ENCODE peak calls at places on chromosomes 5 and 9, in eight cellular contexts. One of them, this sample, is unnamed.

GRCh38 chr5:101390317-101390908 is 487.3 kb upstream of the ST8SIA4 start:
- DNase-seq in mesenchymal stem cell: peak; percentile 67
- DNase-seq in MM.1S: peak; percentile 49
- DNase-seq in fibroblast of lung: peak; percentile 74
- DNase-seq in GM23248: peak; percentile 73
- DNase-seq in trophoblast cell: peak; percentile 92
- DNase-seq in HCT116: peak; percentile 57
- DNase-seq in DND-41: peak; percentile 30
- DNase-seq in this sample: no peak

GRCh38 chr9:109143881-109144562 is 23.0 kb downstream of the FRRS1L start:
- DNase-seq in GM23248: peak; percentile 50
- DNase-seq in mesenchymal stem cell: peak; percentile 28
- DNase-seq in trophoblast cell: peak; percentile 50
- DNase-seq in HCT116: peak; percentile 60
- DNase-seq in MM.1S: peak; percentile 81
- DNase-seq in DND-41: peak; percentile 32
- DNase-seq in fibroblast of lung: peak; percentile 24
- DNase-seq in this sample: no peak

GRCh38 chr9:79572032-79572890 is 496 bp downstream of the TLE4 start:
- DNase-seq in MM.1S: peak; percentile 48
- DNase-seq in HCT116: no peak
- DNase-seq in DND-41: peak; percentile 24
- DNase-seq in mesenchymal stem cell: peak; percentile 70
- DNase-seq in fibroblast of lung: peak; percentile 33
- DNase-seq in GM23248: peak; percentile 89
- DNase-seq in trophoblast cell: peak; percentile 92
- DNase-seq in this sample: no peak

GRCh38 chr5:140235776-140236558 is 61.0 kb downstream of the CYSTM1 start:
- DNase-seq in DND-41: no peak
- DNase-seq in GM23248: no peak
- DNase-seq in trophoblast cell: peak; percentile 21
- DNase-seq in MM.1S: no peak
- DNase-seq in HCT116: no peak
- DNase-seq in fibroblast of lung: no peak
- DNase-seq in mesenchymal stem cell: no peak
- DNase-seq in this sample: peak; percentile 69

GRCh38 chr9:16335788-16336580 is 534.5 kb downstream of the BNC2 start:
- DNase-seq in mesenchymal stem cell: peak; percentile 95
- DNase-seq in MM.1S: peak; percentile 9
- DNase-seq in GM23248: peak; percentile 100
- DNase-seq in trophoblast cell: peak; percentile 57
- DNase-seq in fibroblast of lung: peak; percentile 99
- DNase-seq in HCT116: peak; percentile 22
- DNase-seq in DND-41: no peak
- DNase-seq in this sample: peak; percentile 77

GRCh38 chr5:110899566-110900412 is 161.0 kb downstream of the SLC25A46 start:
- DNase-seq in mesenchymal stem cell: peak; percentile 49
- DNase-seq in fibroblast of lung: peak; percentile 56
- DNase-seq in DND-41: no peak
- DNase-seq in MM.1S: no peak
- DNase-seq in HCT116: no peak
- DNase-seq in trophoblast cell: peak; percentile 21
- DNase-seq in GM23248: peak; percentile 30
- DNase-seq in this sample: peak; percentile 33

GRCh38 chr5:78610163-78610583 is 38.4 kb downstream of the LHFPL2 start:
- DNase-seq in DND-41: no peak
- DNase-seq in HCT116: no peak
- DNase-seq in trophoblast cell: no peak
- DNase-seq in mesenchymal stem cell: peak; percentile 70
- DNase-seq in GM23248: peak; percentile 86
- DNase-seq in MM.1S: no peak
- DNase-seq in fibroblast of lung: no peak
- DNase-seq in this sample: no peak

GRCh38 chr5:179819296-179820126 is 1.2 kb upstream of the SQSTM1 start:
- DNase-seq in mesenchymal stem cell: peak; percentile 88
- DNase-seq in MM.1S: peak; percentile 39
- DNase-seq in HCT116: no peak
- DNase-seq in GM23248: peak; percentile 81
- DNase-seq in DND-41: no peak
- DNase-seq in fibroblast of lung: peak; percentile 75
- DNase-seq in trophoblast cell: peak; percentile 94
- DNase-seq in this sample: no peak

GRCh38 chr5:12920527-12920926 is 1016.3 kb upstream of the CTNND2 start:
- DNase-seq in DND-41: no peak
- DNase-seq in mesenchymal stem cell: no peak
- DNase-seq in trophoblast cell: no peak
- DNase-seq in fibroblast of lung: no peak
- DNase-seq in GM23248: no peak
- DNase-seq in HCT116: no peak
- DNase-seq in MM.1S: no peak
- DNase-seq in this sample: no peak

GRCh38 chr9:79573697-79573976 is 1.9 kb downstream of the TLE4 start:
- DNase-seq in HCT116: no peak
- DNase-seq in mesenchymal stem cell: no peak
- DNase-seq in GM23248: no peak
- DNase-seq in trophoblast cell: no peak
- DNase-seq in MM.1S: no peak
- DNase-seq in fibroblast of lung: peak; percentile 6
- DNase-seq in DND-41: no peak
- DNase-seq in this sample: no peak

GRCh38 chr5:157900644-157901043 is 41.7 kb upstream of the CLINT1 start:
- DNase-seq in DND-41: peak; percentile 61
- DNase-seq in GM23248: no peak
- DNase-seq in trophoblast cell: no peak
- DNase-seq in mesenchymal stem cell: no peak
- DNase-seq in MM.1S: peak; percentile 77
- DNase-seq in HCT116: no peak
- DNase-seq in fibroblast of lung: no peak
- DNase-seq in this sample: no peak

GRCh38 chr9:94922098-94922607 is 195.7 kb downstream of the AOPEP start:
- DNase-seq in mesenchymal stem cell: peak; percentile 95
- DNase-seq in DND-41: no peak
- DNase-seq in GM23248: peak; percentile 95
- DNase-seq in MM.1S: no peak
- DNase-seq in trophoblast cell: peak; percentile 57
- DNase-seq in HCT116: no peak
- DNase-seq in fibroblast of lung: peak; percentile 90
- DNase-seq in this sample: no peak

GRCh38 chr9:94900222-94901018 is 173.9 kb downstream of the AOPEP start:
- DNase-seq in trophoblast cell: peak; percentile 18
- DNase-seq in DND-41: no peak
- DNase-seq in GM23248: peak; percentile 94
- DNase-seq in MM.1S: no peak
- DNase-seq in mesenchymal stem cell: peak; percentile 95
- DNase-seq in HCT116: no peak
- DNase-seq in fibroblast of lung: peak; percentile 99
- DNase-seq in this sample: no peak

GRCh38 chr5:164048527-164048926 is 543.1 kb downstream of the MAT2B start:
- DNase-seq in mesenchymal stem cell: peak; percentile 21
- DNase-seq in GM23248: no peak
- DNase-seq in HCT116: no peak
- DNase-seq in fibroblast of lung: peak; percentile 64
- DNase-seq in trophoblast cell: no peak
- DNase-seq in DND-41: no peak
- DNase-seq in MM.1S: no peak
- DNase-seq in this sample: no peak

GRCh38 chr9:137516144-137516917 is 33.9 kb downstream of the PNPLA7 start:
- DNase-seq in fibroblast of lung: no peak
- DNase-seq in MM.1S: no peak
- DNase-seq in GM23248: no peak
- DNase-seq in mesenchymal stem cell: no peak
- DNase-seq in DND-41: no peak
- DNase-seq in HCT116: no peak
- DNase-seq in trophoblast cell: no peak
- DNase-seq in this sample: no peak

GRCh38 chr5:8913522-8913921 is 632.4 kb downstream of the SEMA5A start:
- DNase-seq in GM23248: no peak
- DNase-seq in DND-41: peak; percentile 15
- DNase-seq in trophoblast cell: no peak
- DNase-seq in fibroblast of lung: no peak
- DNase-seq in MM.1S: peak; percentile 80
- DNase-seq in mesenchymal stem cell: no peak
- DNase-seq in HCT116: no peak
- DNase-seq in this sample: no peak

GRCh38 chr5:131671994-131672655 is 37.1 kb upstream of the RAPGEF6 start:
- DNase-seq in trophoblast cell: peak; percentile 49
- DNase-seq in GM23248: peak; percentile 87
- DNase-seq in mesenchymal stem cell: peak; percentile 90
- DNase-seq in MM.1S: no peak
- DNase-seq in fibroblast of lung: peak; percentile 97
- DNase-seq in HCT116: no peak
- DNase-seq in DND-41: no peak
- DNase-seq in this sample: no peak

GRCh38 chr5:132426525-132427138 is 57.1 kb downstream of the SLC22A5 start:
- DNase-seq in DND-41: peak; percentile 89
- DNase-seq in MM.1S: peak; percentile 81
- DNase-seq in GM23248: peak; percentile 97
- DNase-seq in trophoblast cell: peak; percentile 83
- DNase-seq in mesenchymal stem cell: peak; percentile 97
- DNase-seq in HCT116: no peak
- DNase-seq in fibroblast of lung: peak; percentile 90
- DNase-seq in this sample: peak; percentile 77

GRCh38 chr5:173629628-173630027 is 13.2 kb upstream of the BOD1 start:
- DNase-seq in HCT116: no peak
- DNase-seq in DND-41: no peak
- DNase-seq in mesenchymal stem cell: no peak
- DNase-seq in trophoblast cell: no peak
- DNase-seq in fibroblast of lung: no peak
- DNase-seq in GM23248: no peak
- DNase-seq in MM.1S: no peak
- DNase-seq in this sample: no peak

GRCh38 chr9:129108805-129109370 is 1.7 kb downstream of the CRAT start:
- DNase-seq in HCT116: no peak
- DNase-seq in GM23248: no peak
- DNase-seq in MM.1S: no peak
- DNase-seq in trophoblast cell: no peak
- DNase-seq in fibroblast of lung: no peak
- DNase-seq in mesenchymal stem cell: no peak
- DNase-seq in DND-41: no peak
- DNase-seq in this sample: no peak

DNA sequence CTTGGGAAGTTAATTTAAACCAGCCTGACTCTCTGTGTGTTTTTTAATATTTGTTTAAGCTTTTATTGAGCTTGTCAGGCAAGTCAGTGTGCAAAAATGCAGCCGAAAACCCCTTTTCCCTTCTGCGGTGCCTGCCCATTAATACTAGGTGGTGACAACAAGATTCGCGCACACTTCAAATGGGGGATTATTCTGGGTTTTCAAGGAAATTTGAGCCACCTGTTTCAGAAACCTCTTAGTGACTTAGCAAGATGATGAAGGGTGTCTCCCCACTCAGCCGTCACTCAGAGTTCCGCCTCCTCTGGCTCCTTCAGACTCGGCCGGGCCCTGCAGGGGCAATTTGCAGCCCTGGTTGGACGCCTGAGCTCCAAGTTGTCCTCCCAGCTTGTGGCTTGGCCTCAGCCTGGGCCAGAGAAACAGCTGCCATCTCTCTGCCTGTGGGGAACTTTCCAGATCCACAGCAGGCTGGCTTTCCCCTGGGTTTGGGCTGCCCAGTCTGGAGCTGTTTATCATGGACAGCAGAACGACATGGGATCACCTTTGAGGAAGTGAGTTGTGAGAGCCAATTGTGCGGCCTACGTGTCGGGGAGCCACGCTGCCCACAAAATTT is 75.9 kb downstream of the SPRY4 start:
- DNase-seq in MM.1S: no peak
- DNase-seq in fibroblast of lung: peak; percentile 38
- DNase-seq in HCT116: no peak
- DNase-seq in GM23248: peak; percentile 70
- DNase-seq in DND-41: no peak
- DNase-seq in trophoblast cell: no peak
- DNase-seq in mesenchymal stem cell: no peak
- DNase-seq in this sample: no peak
- H2AFZ ChIP-seq in MM.1S: no peak overlapping the region
- H2AFZ ChIP-seq in fibroblast of lung: peak overlapping the region; percentile 43
- H2AFZ ChIP-seq in HCT116: no peak overlapping the region
- H2AFZ ChIP-seq in GM23248: peak overlapping the region; percentile 35
- H2AFZ ChIP-seq in DND-41: no peak overlapping the region
- H2AFZ ChIP-seq in trophoblast cell: no peak overlapping the region
- H2AFZ ChIP-seq in mesenchymal stem cell: no peak overlapping the region
- H2AFZ ChIP-seq in this sample: no peak overlapping the region

GRCh38 chr9:4615251-4615650 is 46.8 kb upstream of the PLPP6 start:
- DNase-seq in HCT116: no peak
- DNase-seq in MM.1S: no peak
- DNase-seq in fibroblast of lung: peak; percentile 21
- DNase-seq in trophoblast cell: no peak
- DNase-seq in mesenchymal stem cell: peak; percentile 51
- DNase-seq in DND-41: no peak
- DNase-seq in GM23248: peak; percentile 94
- DNase-seq in this sample: no peak

GRCh38 chr9:4620046-4620765 is 41.9 kb upstream of the PLPP6 start:
- DNase-seq in mesenchymal stem cell: no peak
- DNase-seq in fibroblast of lung: no peak
- DNase-seq in MM.1S: no peak
- DNase-seq in HCT116: no peak
- DNase-seq in DND-41: peak; percentile 8
- DNase-seq in trophoblast cell: peak; percentile 94
- DNase-seq in GM23248: no peak
- DNase-seq in this sample: no peak

GRCh38 chr9:4615778-4616177 is 46.3 kb upstream of the PLPP6 start:
- DNase-seq in HCT116: no peak
- DNase-seq in fibroblast of lung: no peak
- DNase-seq in mesenchymal stem cell: no peak
- DNase-seq in DND-41: no peak
- DNase-seq in MM.1S: no peak
- DNase-seq in GM23248: no peak
- DNase-seq in trophoblast cell: no peak
- DNase-seq in this sample: no peak

GRCh38 chr9:4618700-4619099 is 43.4 kb upstream of the PLPP6 start:
- DNase-seq in HCT116: no peak
- DNase-seq in fibroblast of lung: no peak
- DNase-seq in GM23248: no peak
- DNase-seq in MM.1S: no peak
- DNase-seq in mesenchymal stem cell: no peak
- DNase-seq in trophoblast cell: no peak
- DNase-seq in DND-41: no peak
- DNase-seq in this sample: no peak

GRCh38 chr9:4617752-4618151 is 44.3 kb upstream of the PLPP6 start:
- DNase-seq in fibroblast of lung: no peak
- DNase-seq in trophoblast cell: no peak
- DNase-seq in mesenchymal stem cell: peak; percentile 24
- DNase-seq in GM23248: no peak
- DNase-seq in HCT116: no peak
- DNase-seq in MM.1S: no peak
- DNase-seq in DND-41: no peak
- DNase-seq in this sample: no peak
- H2AFZ ChIP-seq in fibroblast of lung: no peak overlapping the region
- H2AFZ ChIP-seq in trophoblast cell: no peak overlapping the region
- H2AFZ ChIP-seq in mesenchymal stem cell: no peak overlapping the region
- H2AFZ ChIP-seq in GM23248: no peak overlapping the region
- H2AFZ ChIP-seq in HCT116: no peak overlapping the region
- H2AFZ ChIP-seq in MM.1S: no peak overlapping the region
- H2AFZ ChIP-seq in DND-41: no peak overlapping the region
- H2AFZ ChIP-seq in this sample: no peak overlapping the region

GRCh38 chr9:111631071-111631971 is at the start of gene DNAJC25:
- DNase-seq in MM.1S: peak; percentile 99
- DNase-seq in DND-41: peak; percentile 96
- DNase-seq in fibroblast of lung: peak; percentile 99
- DNase-seq in trophoblast cell: peak; percentile 99
- DNase-seq in GM23248: peak; percentile 99
- DNase-seq in HCT116: peak; percentile 97
- DNase-seq in mesenchymal stem cell: peak; percentile 98
- DNase-seq in this sample: peak; percentile 94
- H2AFZ ChIP-seq in MM.1S: peak within 1 kb of the TSS; percentile 88
- H2AFZ ChIP-seq in DND-41: peak within 1 kb of the TSS; percentile 82
- H2AFZ ChIP-seq in fibroblast of lung: peak within 1 kb of the TSS; percentile 99
- H2AFZ ChIP-seq in trophoblast cell: peak within 1 kb of the TSS; percentile 89
- H2AFZ ChIP-seq in GM23248: peak within 1 kb of the TSS; percentile 99
- H2AFZ ChIP-seq in HCT116: peak within 1 kb of the TSS; percentile 96
- H2AFZ ChIP-seq in mesenchymal stem cell: peak within 1 kb of the TSS; percentile 89
- H2AFZ ChIP-seq in this sample: peak within 1 kb of the TSS; percentile 99

GRCh38 chr9:37104183-37104889 is 16.0 kb upstream of the ZCCHC7 start:
- DNase-seq in GM23248: peak; percentile 95
- DNase-seq in mesenchymal stem cell: peak; percentile 75
- DNase-seq in HCT116: no peak
- DNase-seq in fibroblast of lung: peak; percentile 81
- DNase-seq in MM.1S: peak; percentile 20
- DNase-seq in trophoblast cell: peak; percentile 56
- DNase-seq in DND-41: no peak
- DNase-seq in this sample: peak; percentile 17
- H2AFZ ChIP-seq in GM23248: peak overlapping the region; percentile 86
- H2AFZ ChIP-seq in mesenchymal stem cell: peak overlapping the region; percentile 77
- H2AFZ ChIP-seq in HCT116: peak overlapping the region; percentile 58
- H2AFZ ChIP-seq in fibroblast of lung: peak overlapping the region; percentile 21
- H2AFZ ChIP-seq in MM.1S: peak overlapping the region; percentile 55
- H2AFZ ChIP-seq in trophoblast cell: no peak overlapping the region
- H2AFZ ChIP-seq in DND-41: no peak overlapping the region
- H2AFZ ChIP-seq in this sample: peak overlapping the region; percentile 41

This sample was measured in keratinocyte.